ENCODE peak calls at places on chromosomes 4 and X, in five cellular contexts. One of them, this sample, is unnamed.

GRCh38 chrX:65528705-65529340 is 5.8 kb downstream of the LAS1L start:
- DNase-seq in NCI-H446 treated with DMSO at 0.1 percent for 48 hours: no peak
- DNase-seq in H1: peak; percentile 23
- DNase-seq in neural crest cell: peak; percentile 53
- DNase-seq in stimulated activated CD4-positive, alpha-beta T cell treated with anti-CD3 and anti-CD28 coated beads, Interleukin-4, amount 100 ng/mL, for 4 hours: peak; percentile 41
- DNase-seq in this sample: peak; percentile 69

GRCh38 chrX:136130931-136131843 is 16.1 kb upstream of the FHL1 start:
- DNase-seq in NCI-H446 treated with DMSO at 0.1 percent for 48 hours: no peak
- DNase-seq in H1: no peak
- DNase-seq in neural crest cell: no peak
- DNase-seq in stimulated activated CD4-positive, alpha-beta T cell treated with anti-CD3 and anti-CD28 coated beads, Interleukin-4, amount 100 ng/mL, for 4 hours: no peak
- DNase-seq in this sample: peak; percentile 7

GRCh38 chr4:66972087-66972486 is 573.2 kb downstream of the CENPC start:
- DNase-seq in NCI-H446 treated with DMSO at 0.1 percent for 48 hours: no peak
- DNase-seq in H1: no peak
- DNase-seq in neural crest cell: no peak
- DNase-seq in stimulated activated CD4-positive, alpha-beta T cell treated with anti-CD3 and anti-CD28 coated beads, Interleukin-4, amount 100 ng/mL, for 4 hours: no peak
- DNase-seq in this sample: no peak

GRCh38 chr4:113003841-113004240 is 45.6 kb upstream of the ANK2 start:
- DNase-seq in NCI-H446 treated with DMSO at 0.1 percent for 48 hours: no peak
- DNase-seq in H1: no peak
- DNase-seq in neural crest cell: no peak
- DNase-seq in stimulated activated CD4-positive, alpha-beta T cell treated with anti-CD3 and anti-CD28 coated beads, Interleukin-4, amount 100 ng/mL, for 4 hours: no peak
- DNase-seq in this sample: no peak

GRCh38 chr4:122827899-122828601 is 1.4 kb downstream of the FGF2 start:
- DNase-seq in NCI-H446 treated with DMSO at 0.1 percent for 48 hours: peak; percentile 35
- DNase-seq in H1: peak; percentile 70
- DNase-seq in neural crest cell: no peak
- DNase-seq in stimulated activated CD4-positive, alpha-beta T cell treated with anti-CD3 and anti-CD28 coated beads, Interleukin-4, amount 100 ng/mL, for 4 hours: peak; percentile 3
- DNase-seq in this sample: peak; percentile 57

GRCh38 chr4:162793571-162793970 is 373.1 kb downstream of the NAF1 start:
- DNase-seq in NCI-H446 treated with DMSO at 0.1 percent for 48 hours: no peak
- DNase-seq in H1: no peak
- DNase-seq in neural crest cell: no peak
- DNase-seq in stimulated activated CD4-positive, alpha-beta T cell treated with anti-CD3 and anti-CD28 coated beads, Interleukin-4, amount 100 ng/mL, for 4 hours: no peak
- DNase-seq in this sample: no peak

GRCh38 chr4:53646792-53647191 is 55.5 kb upstream of the LNX1 start:
- DNase-seq in NCI-H446 treated with DMSO at 0.1 percent for 48 hours: no peak
- DNase-seq in H1: no peak
- DNase-seq in neural crest cell: no peak
- DNase-seq in stimulated activated CD4-positive, alpha-beta T cell treated with anti-CD3 and anti-CD28 coated beads, Interleukin-4, amount 100 ng/mL, for 4 hours: no peak
- DNase-seq in this sample: no peak

GRCh38 chr4:24179201-24179840 is 289.5 kb upstream of the PPARGC1A start:
- DNase-seq in NCI-H446 treated with DMSO at 0.1 percent for 48 hours: no peak
- DNase-seq in H1: no peak
- DNase-seq in neural crest cell: no peak
- DNase-seq in stimulated activated CD4-positive, alpha-beta T cell treated with anti-CD3 and anti-CD28 coated beads, Interleukin-4, amount 100 ng/mL, for 4 hours: no peak
- DNase-seq in this sample: no peak

GRCh38 chr4:81452452-81453011 is 19.2 kb downstream of the RASGEF1B start:
- DNase-seq in NCI-H446 treated with DMSO at 0.1 percent for 48 hours: no peak
- DNase-seq in H1: no peak
- DNase-seq in neural crest cell: no peak
- DNase-seq in stimulated activated CD4-positive, alpha-beta T cell treated with anti-CD3 and anti-CD28 coated beads, Interleukin-4, amount 100 ng/mL, for 4 hours: no peak
- DNase-seq in this sample: no peak

GRCh38 chr4:92254767-92255442 is 48.9 kb upstream of the GRID2 start:
- DNase-seq in NCI-H446 treated with DMSO at 0.1 percent for 48 hours: no peak
- DNase-seq in H1: peak; percentile 38
- DNase-seq in neural crest cell: no peak
- DNase-seq in stimulated activated CD4-positive, alpha-beta T cell treated with anti-CD3 and anti-CD28 coated beads, Interleukin-4, amount 100 ng/mL, for 4 hours: no peak
- DNase-seq in this sample: no peak

GRCh38 chrX:45323387-45323786 is 122.7 kb upstream of the DIPK2B start:
- DNase-seq in NCI-H446 treated with DMSO at 0.1 percent for 48 hours: no peak
- DNase-seq in H1: no peak
- DNase-seq in neural crest cell: no peak
- DNase-seq in stimulated activated CD4-positive, alpha-beta T cell treated with anti-CD3 and anti-CD28 coated beads, Interleukin-4, amount 100 ng/mL, for 4 hours: no peak
- DNase-seq in this sample: no peak

GRCh38 chr4:14247767-14248166 is 620.2 kb upstream of the BOD1L1 start:
- DNase-seq in NCI-H446 treated with DMSO at 0.1 percent for 48 hours: no peak
- DNase-seq in H1: no peak
- DNase-seq in neural crest cell: no peak
- DNase-seq in stimulated activated CD4-positive, alpha-beta T cell treated with anti-CD3 and anti-CD28 coated beads, Interleukin-4, amount 100 ng/mL, for 4 hours: no peak
- DNase-seq in this sample: no peak

This sample was measured in SJCRH30.